ENCODE peak calls at places on chromosomes 7 and 10, in four cellular contexts. N, T, W and E are unnamed samples. For H3K9me3, the result is how much of the 10 kb centered on the place peaks cover.

GRCh38 chr10:56266120-56266519 is 94.9 kb downstream of the ZWINT start:
- DNase-seq in T (no peak), W (no peak), N (no peak), E (no peak)

GRCh38 chr10:89389254-89389653 is 3.2 kb upstream of the IFIT1 start:
- DNase-seq in T (no peak), W (peak), N (no peak), E (no peak)

GRCh38 chr7:151017953-151018420 is 6.3 kb downstream of the ATG9B start:
- DNase-seq in W (peak), N (peak), T (peak), E (peak)

GRCh38 chr10:9294865-9295264 is 1240.4 kb downstream of the GATA3 start:
- DNase-seq in N (no peak), W (no peak), T (no peak), E (no peak)

GRCh38 chr10:118407742-118408141 is 65.6 kb upstream of the FAM204A start:
- DNase-seq in W (no peak), N (no peak), T (no peak), E (no peak)

GRCh38 chr10:609868-610545 is 79.5 kb downstream of the DIP2C start:
- DNase-seq in T (no peak), W (peak), N (peak), E (peak)

GRCh38 chr7:103912906-103913610 is 76.4 kb downstream of the RELN start:
- DNase-seq in N (no peak), T (no peak), W (no peak), E (no peak)

GRCh38 chr10:11178606-11179221 is 161.0 kb downstream of the CELF2 start:
- DNase-seq in W (no peak), N (peak), T (peak), E (no peak)

GRCh38 chr7:46810986-46811385 is 770.9 kb downstream of the TNS3 start:
- DNase-seq in W (no peak), N (no peak), T (no peak), E (no peak)

GRCh38 chr7:38542156-38542555 is 89.0 kb downstream of the AMPH start:
- DNase-seq in T (no peak), N (no peak), W (no peak), E (no peak)

GRCh38 chr10:103884681-103885139 is 29.3 kb upstream of the SH3PXD2A start:
- DNase-seq in N (no peak), T (no peak), W (peak), E (no peak)

GRCh38 chr10:14839305-14839695 is 1.2 kb downstream of the HSPA14 start:
- DNase-seq in T (no peak), N (peak), W (peak), E (no peak)

DNA sequence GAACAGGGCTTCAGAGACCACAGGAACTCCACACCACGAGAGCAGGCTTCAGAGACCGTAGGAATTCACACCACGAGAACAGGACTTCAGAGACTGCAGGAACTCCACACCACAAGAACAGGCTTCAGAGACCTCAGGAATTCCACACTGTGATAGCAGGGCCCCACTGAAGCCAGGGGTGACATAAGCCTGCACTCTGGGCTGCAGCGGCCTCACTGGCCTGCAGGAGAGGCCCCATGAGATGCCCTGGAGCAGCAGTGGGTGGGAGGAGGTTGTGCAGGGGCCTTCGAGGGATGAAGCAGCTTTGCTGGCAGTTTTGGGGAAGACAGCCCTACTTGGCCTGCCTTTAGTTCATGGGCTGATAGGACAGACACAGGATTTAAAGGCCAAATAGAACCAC is 614.7 kb downstream of the PTPRN2 start:
- DNase-seq in N (peak), W (no peak), T (no peak), E (no peak)
- H3K9me3 ChIP-seq in N (half or more), W (under half), T (under half), E (under half)

DNA sequence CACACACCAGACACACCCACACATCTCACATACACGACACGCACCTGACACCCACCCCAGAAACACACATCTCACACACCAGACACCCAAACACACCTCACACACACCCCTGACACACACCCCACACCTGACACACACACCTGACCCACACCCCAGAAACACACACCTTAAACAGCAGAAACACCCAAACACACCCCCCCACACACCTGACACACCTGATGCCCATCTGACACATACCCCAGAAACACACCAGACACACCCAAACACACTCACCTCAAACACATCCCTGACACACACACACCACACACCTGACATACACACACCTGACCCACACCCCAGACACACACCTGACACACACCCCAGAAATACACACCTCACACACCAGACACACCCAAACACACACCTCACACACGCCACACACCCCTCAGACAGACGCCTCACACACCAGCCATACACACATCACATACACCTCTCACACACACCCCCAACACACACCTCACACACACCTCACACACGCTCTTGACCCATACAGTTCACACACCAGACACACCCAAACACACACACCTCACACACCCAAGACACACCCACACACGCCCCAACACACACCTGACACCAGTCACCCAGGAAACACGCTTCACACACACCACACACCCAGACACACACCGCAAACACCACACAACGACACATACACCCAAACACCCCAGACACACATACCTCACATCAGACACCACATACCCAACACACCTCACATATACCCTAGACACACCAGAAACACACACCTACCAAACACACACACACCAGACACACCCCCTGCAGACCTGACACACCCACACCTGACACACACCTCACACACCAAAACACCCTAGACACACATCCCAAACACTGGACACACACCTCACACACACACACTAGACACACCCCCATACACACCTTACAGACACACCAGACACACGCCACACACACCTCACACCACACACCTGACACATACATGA is 1.7 kb upstream of the CALY start:
- DNase-seq in N (no peak), T (no peak), W (no peak), E (no peak)
- TF ChIP-seq CTCF in N (no peak), T (no peak), W (no peak), E (no peak)

DNA sequence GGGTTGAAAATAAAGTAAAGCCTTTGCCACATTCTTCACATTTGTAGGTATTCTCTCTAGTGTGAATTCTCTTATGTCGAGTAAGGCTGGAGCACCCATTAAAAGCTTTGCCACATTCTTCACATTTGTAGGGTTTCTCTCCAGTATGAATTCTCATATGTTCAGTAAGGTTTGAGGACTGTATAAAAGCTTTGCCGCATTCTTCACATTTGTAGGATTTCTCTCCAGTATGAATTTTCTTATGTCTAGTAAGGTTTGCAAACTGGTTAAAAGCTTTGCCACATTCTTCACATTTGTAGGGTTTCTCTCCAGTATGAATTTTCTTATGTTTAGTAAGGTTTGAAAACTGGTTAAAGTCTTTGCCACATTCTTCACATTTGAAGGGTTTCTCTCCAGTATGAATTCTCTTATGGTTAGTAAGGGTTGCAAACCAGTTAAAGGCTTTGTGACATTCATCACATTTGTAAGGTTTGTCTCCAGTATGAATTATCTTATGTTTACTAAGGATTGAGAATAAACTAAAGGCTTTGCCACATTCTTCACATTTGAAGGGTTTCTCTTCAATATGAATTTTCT is 41.4 kb downstream of the ZNF680 start:
- DNase-seq in N (no peak), T (no peak), W (no peak), E (no peak)
- H3K9me3 ChIP-seq in N (half or more), T (half or more), W (half or more), E (under half)

DNA sequence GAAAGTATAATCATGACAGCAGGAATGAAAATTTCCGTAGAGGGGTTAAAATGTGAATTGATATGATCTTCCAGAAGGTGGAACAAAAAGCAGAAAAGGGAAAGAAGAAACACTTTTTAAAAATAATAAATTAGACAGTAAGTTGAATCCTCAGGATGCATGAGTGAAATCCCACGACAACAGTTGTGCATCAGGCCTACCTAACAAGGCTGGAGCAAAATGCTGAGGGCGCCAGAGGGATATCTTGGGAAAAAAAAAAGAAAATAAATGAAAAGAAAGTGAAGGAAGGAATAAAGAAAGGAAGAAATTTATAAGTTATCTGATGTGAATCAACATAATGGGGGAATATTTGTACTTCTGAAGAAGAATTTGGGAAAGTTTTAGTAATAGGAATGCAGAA is 13.0 kb upstream of the HUS1 start:
- DNase-seq in W (no peak), N (no peak), T (no peak), E (no peak)
- TF ChIP-seq CTCF in W (no peak), N (no peak), T (no peak), E (no peak)

GRCh38 chr7:147636553-147636952 is 954.0 kb upstream of the C7orf33 start:
- DNase-seq in N (no peak), W (no peak), T (no peak), E (no peak)

GRCh38 chr7:147635288-147635687 is 955.3 kb upstream of the C7orf33 start:
- DNase-seq in W (no peak), T (no peak), N (no peak), E (no peak)

GRCh38 chr7:147640821-147641220 is 949.7 kb upstream of the C7orf33 start:
- DNase-seq in T (no peak), N (no peak), W (no peak), E (no peak)

GRCh38 chr7:147639037-147639436 is 951.5 kb upstream of the C7orf33 start:
- DNase-seq in T (no peak), W (peak), N (no peak), E (no peak)

GRCh38 chr7:147638566-147638965 is 952.0 kb upstream of the C7orf33 start:
- DNase-seq in W (no peak), N (no peak), T (no peak), E (no peak)
- H3K9me3 ChIP-seq in W (under half), N (under half), T (under half), E (under half)

GRCh38 chr10:74982634-74982982 is 128.8 kb upstream of the SAMD8 start:
- DNase-seq in N (no peak), T (no peak), W (no peak), E (no peak)

GRCh38 chr10:74987339-74988054 is 124.0 kb upstream of the SAMD8 start:
- DNase-seq in N (no peak), T (no peak), W (no peak), E (no peak)

GRCh38 chr10:74981831-74982633 is 129.4 kb upstream of the SAMD8 start:
- DNase-seq in T (no peak), N (no peak), W (no peak), E (no peak)

GRCh38 chr10:74988055-74988773 is 123.2 kb upstream of the SAMD8 start:
- DNase-seq in T (no peak), W (no peak), N (no peak), E (no peak)

DNA sequence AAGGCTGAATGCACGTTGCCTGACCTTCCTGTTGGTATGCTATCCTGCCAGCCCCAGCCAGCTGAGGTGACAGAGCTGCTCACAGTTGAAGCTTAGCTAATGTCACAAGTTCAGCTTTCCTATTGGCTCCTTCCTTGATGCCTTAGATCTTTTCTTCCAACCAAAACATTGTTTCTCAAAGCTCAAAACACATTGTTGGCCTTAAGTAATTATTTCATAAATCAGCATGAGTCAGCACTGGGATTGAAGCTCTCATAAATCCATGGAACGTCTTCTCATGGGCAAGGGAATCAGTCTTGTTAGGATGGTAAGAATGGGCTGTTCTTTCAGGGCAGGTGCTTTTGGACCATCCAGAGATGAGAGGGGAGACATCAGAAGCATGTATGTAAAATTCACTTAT is 128.1 kb upstream of the SAMD8 start:
- DNase-seq in T (no peak), N (no peak), W (no peak), E (no peak)
- TF ChIP-seq CTCF in T (no peak), N (no peak), W (no peak), E (no peak)

GRCh38 chr7:57178768-57179139 is 46.5 kb upstream of the ZNF479 start:
- DNase-seq in N (peak), W (no peak), T (no peak), E (no peak)

GRCh38 chr7:57181281-57181680 is 49.0 kb upstream of the ZNF479 start:
- DNase-seq in W (no peak), T (no peak), N (peak), E (no peak)

GRCh38 chr7:57179776-57180415 is 47.7 kb upstream of the ZNF479 start:
- DNase-seq in N (peak), W (no peak), T (no peak), E (no peak)

GRCh38 chr7:57176928-57177635 is 44.8 kb upstream of the ZNF479 start:
- DNase-seq in N (peak), W (no peak), T (no peak), E (no peak)

DNA sequence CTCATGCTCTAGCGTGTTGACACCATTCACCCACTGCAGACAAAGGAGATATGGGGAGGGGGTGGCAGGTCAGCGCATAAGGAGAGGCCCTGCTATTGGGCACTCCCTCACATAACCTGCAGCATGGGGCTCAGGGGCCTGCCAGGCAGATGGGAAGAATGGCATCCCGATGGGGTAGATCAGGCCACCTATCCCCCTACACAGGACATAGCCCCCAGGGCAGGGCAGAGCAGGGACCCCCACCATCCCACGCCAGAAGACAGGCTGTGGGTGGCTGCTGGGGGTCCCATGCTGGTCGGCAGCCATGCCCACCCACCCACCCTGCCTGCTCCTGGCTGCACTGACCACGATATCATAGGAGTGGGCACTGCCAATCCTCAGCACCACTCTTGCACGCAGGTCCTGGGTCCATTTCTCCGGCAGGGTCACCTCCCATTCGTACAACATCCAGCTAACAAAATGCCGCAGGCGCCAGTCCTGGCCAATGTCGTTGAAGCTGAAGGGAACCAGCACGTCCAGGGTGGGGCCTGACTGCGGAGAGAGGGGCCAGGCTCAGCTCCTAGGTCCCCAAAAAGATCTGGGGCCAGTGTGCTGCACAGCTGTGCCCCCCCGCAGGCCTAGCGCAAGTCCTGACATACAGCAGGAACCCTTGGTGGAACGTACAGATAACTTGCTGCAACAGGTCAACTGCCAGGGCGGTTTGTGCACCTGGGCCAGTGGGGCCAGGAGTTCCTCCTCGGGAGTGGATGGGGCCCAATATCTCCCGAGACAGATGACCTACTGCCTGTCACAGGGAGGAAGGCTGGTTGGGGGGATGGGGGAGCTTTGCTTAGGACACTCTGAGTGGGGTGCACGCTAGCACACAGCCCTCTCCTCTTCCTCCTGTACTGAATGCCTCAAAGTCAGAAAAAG is 45.9 kb upstream of the ZNF479 start:
- DNase-seq in T (no peak), W (no peak), N (peak), E (no peak)
- H3K9me3 ChIP-seq in T (under half), W (under half), N (under half), E (under half)

GRCh38 chr7:123131556-123132345 is 68.0 kb downstream of the SLC13A1 start:
- DNase-seq in T (no peak), W (no peak), N (no peak), E (no peak)

GRCh38 chr7:123126691-123127090 is 73.1 kb downstream of the SLC13A1 start:
- DNase-seq in T (no peak), W (no peak), N (no peak), E (no peak)

GRCh38 chr7:123133924-123134323 is 65.8 kb downstream of the SLC13A1 start:
- DNase-seq in N (no peak), T (no peak), W (no peak), E (no peak)

GRCh38 chr7:123135960-123136359 is 63.8 kb downstream of the SLC13A1 start:
- DNase-seq in N (no peak), W (no peak), T (no peak), E (no peak)

GRCh38 chr7:123131140-123131539 is 68.6 kb downstream of the SLC13A1 start:
- DNase-seq in T (no peak), W (no peak), N (no peak), E (no peak)
- TF ChIP-seq CTCF in T (no peak), W (peak), N (no peak), E (no peak)

DNA sequence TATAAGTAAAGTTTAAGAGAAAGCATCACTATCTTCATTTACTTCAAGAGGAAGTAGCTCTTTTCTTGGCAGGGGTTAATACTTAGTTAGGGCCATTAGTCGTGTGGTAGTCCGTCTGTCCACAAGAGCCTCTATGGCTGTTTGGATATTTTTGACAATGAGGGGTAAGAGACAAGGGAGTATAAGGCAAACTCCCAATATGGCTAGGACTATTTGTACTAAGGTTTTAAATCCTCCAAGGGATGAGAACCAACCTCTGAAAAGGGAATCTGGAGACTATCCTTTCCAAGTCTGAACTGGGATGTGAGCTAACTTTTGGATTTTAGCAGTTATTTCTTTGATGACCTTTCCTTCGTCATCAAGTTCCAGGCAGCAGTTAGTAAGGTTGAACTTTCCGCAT is at the start of gene ZNF117:
- DNase-seq in T (no peak), W (no peak), N (no peak), E (no peak)
- H3K9me3 ChIP-seq in T (half or more), W (under half), N (half or more), E (under half)

DNA sequence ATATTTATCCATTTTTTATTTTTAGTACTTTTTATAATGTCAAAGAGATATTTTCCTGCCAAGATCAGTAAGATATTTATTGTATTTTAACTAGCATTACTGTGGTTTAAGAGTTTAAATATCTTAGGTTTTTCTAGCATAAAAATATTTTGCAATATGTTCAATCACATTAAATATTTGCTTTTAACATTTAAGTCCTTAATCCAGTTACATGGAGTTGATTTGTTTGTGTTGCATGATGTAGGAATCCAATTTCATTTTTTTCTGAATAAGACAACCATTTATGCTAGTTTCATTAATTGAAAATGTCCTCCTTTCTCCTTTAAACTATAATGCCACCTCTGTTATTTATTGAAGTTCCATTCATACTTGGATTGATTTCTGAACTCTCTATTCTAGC is 41.8 kb downstream of the CAV1 start:
- DNase-seq in T (no peak), N (no peak), W (no peak), E (no peak)
- TF ChIP-seq CTCF in T (no peak), N (no peak), W (no peak), E (no peak)